ENCODE peak calls at places on chromosomes 7 and 10, in four cellular contexts. H, U, S and X are unnamed samples.

GRCh38 chr10:17910144-17910789 is 41.5 kb upstream of the SLC39A12 start:
- DNase-seq in S (no peak), H (peak; percentile 64), U (no peak), X (no peak)

GRCh38 chr10:121553861-121554264 is 44.4 kb downstream of the FGFR2 start:
- DNase-seq in S (no peak), U (no peak), H (peak; percentile 68), X (no peak)

GRCh38 chr7:8217200-8218068 is 44.5 kb downstream of the ICA1 start:
- DNase-seq in U (peak; percentile 12), S (no peak), H (peak; percentile 79), X (no peak)

GRCh38 chr7:30862987-30863693 is 48.5 kb upstream of the AQP1 start:
- DNase-seq in S (no peak), U (no peak), H (no peak), X (no peak)

GRCh38 chr10:91977501-91977900 is 53.9 kb downstream of the BTAF1 start:
- DNase-seq in U (no peak), H (no peak), S (no peak), X (no peak)

GRCh38 chr7:35801392-35802101 is 690 bp downstream of the SEPTIN7 start:
- DNase-seq in S (peak; percentile 69), U (peak; percentile 63), H (peak; percentile 67), X (peak; percentile 74)

GRCh38 chr7:123070702-123071286 is 75.3 kb upstream of the TAS2R16 start:
- DNase-seq in S (no peak), H (peak; percentile 46), U (no peak), X (no peak)

GRCh38 chr7:98090116-98090515 is 16.5 kb upstream of the LMTK2 start:
- DNase-seq in S (no peak), H (no peak), U (no peak), X (no peak)

GRCh38 chr10:12635127-12635541 is 285.8 kb downstream of the CAMK1D start:
- DNase-seq in U (peak; percentile 34), H (no peak), S (no peak), X (peak; percentile 14)

GRCh38 chr7:101924171-101924570 is 106.7 kb downstream of the CUX1 start:
- DNase-seq in H (no peak), S (no peak), U (no peak), X (no peak)

GRCh38 chr7:40717242-40717641 is 582.4 kb downstream of the SUGCT start:
- DNase-seq in U (no peak), S (no peak), H (peak; percentile 99), X (no peak)

GRCh38 chr10:70803768-70804423 is 11.9 kb upstream of the SGPL1 start:
- DNase-seq in S (no peak), U (no peak), H (no peak), X (no peak)

GRCh38 chr7:351256-351655 is 61.3 kb downstream of the FOXL3 start:
- DNase-seq in S (peak; percentile 64), H (no peak), U (peak; percentile 46), X (peak; percentile 37)

GRCh38 chr7:24574365-24574764 is 1.1 kb downstream of the PALS2 start:
- DNase-seq in S (no peak), H (no peak), U (no peak), X (no peak)

GRCh38 chr10:91758303-91759146 is 39.7 kb upstream of the TNKS2 start:
- DNase-seq in S (no peak), U (no peak), H (peak; percentile 55), X (no peak)

GRCh38 chr10:10660054-10660453 is 357.6 kb upstream of the CELF2 start:
- DNase-seq in H (no peak), U (no peak), S (no peak), X (no peak)

GRCh38 chr7:142961973-142962913 is at the start of gene KEL:
- DNase-seq in U (no peak), S (no peak), H (no peak), X (no peak)

GRCh38 chr7:154853727-154854095 is 149.2 kb downstream of the PAXIP1 start:
- DNase-seq in U (no peak), S (no peak), H (no peak), X (no peak)

GRCh38 chr10:43071881-43072650 is 4.8 kb upstream of the RET start:
- DNase-seq in S (no peak), H (no peak), U (no peak), X (no peak)

GRCh38 chr7:46352335-46352954 is 431.4 kb upstream of the IGFBP3 start:
- DNase-seq in U (no peak), H (peak; percentile 67), S (no peak), X (no peak)

GRCh38 chr7:32033006-32033405 is 37.2 kb downstream of the PDE1C start:
- DNase-seq in S (no peak), U (no peak), H (no peak), X (no peak)

GRCh38 chr10:22308390-22308789 is 7.8 kb upstream of the COMMD3 start:
- DNase-seq in H (no peak), U (no peak), S (no peak), X (no peak)

GRCh38 chr10:1210667-1211066 is 154.5 kb downstream of the WDR37 start:
- DNase-seq in U (no peak), H (no peak), S (no peak), X (no peak)

GRCh38 chr7:55593515-55594318 is 21.4 kb upstream of the VOPP1 start:
- DNase-seq in H (peak; percentile 77), U (peak; percentile 73), S (peak; percentile 51), X (peak; percentile 31)

GRCh38 chr7:142357953-142358520 is 100.2 kb upstream of the PRSS58 start:
- DNase-seq in S (no peak), H (peak; percentile 75), U (no peak), X (no peak)

GRCh38 chr7:29970158-29970557 is 19.4 kb downstream of the SCRN1 start:
- DNase-seq in S (no peak), U (no peak), H (no peak), X (no peak)

GRCh38 chr10:3071405-3072198 is 4.3 kb downstream of the PFKP start:
- DNase-seq in H (peak; percentile 71), U (no peak), S (peak; percentile 15), X (no peak)

GRCh38 chr7:36253699-36254098 is 100.6 kb downstream of the EEPD1 start:
- DNase-seq in U (no peak), H (no peak), S (no peak), X (no peak)

GRCh38 chr7:142885311-142886230 is at the start of gene TRPV6:
- DNase-seq in H (peak; percentile 19), U (no peak), S (no peak), X (no peak)

GRCh38 chr10:63788152-63788821 is 267.1 kb downstream of the REEP3 start:
- DNase-seq in S (no peak), U (no peak), H (no peak), X (no peak)

GRCh38 chr10:10816453-10816852 is 201.2 kb upstream of the CELF2 start:
- DNase-seq in S (no peak), U (no peak), H (no peak), X (no peak)

GRCh38 chr7:138064856-138065357 is 11.4 kb upstream of the AKR1D1 start:
- DNase-seq in S (no peak), U (no peak), H (no peak), X (no peak)

GRCh38 chr7:36667007-36667406 is 57.3 kb downstream of the AOAH start:
- DNase-seq in U (no peak), S (no peak), H (peak; percentile 48), X (no peak)

GRCh38 chr10:124532106-124532641 is 70.6 kb downstream of the LHPP start:
- DNase-seq in S (no peak), H (peak; percentile 16), U (no peak), X (no peak)

GRCh38 chr10:85917601-85918000 is 449.0 kb downstream of the GRID1 start:
- DNase-seq in U (no peak), S (no peak), H (no peak), X (no peak)

GRCh38 chr10:52967806-52968795 is 195.5 kb upstream of the MBL2 start:
- DNase-seq in U (no peak), H (no peak), S (no peak), X (no peak)

GRCh38 chr7:107678110-107678753 is 17.6 kb downstream of the SLC26A4 start:
- DNase-seq in S (no peak), U (no peak), H (no peak), X (no peak)

GRCh38 chr7:129958643-129959479 is 6.1 kb upstream of the UBE2H start:
- DNase-seq in S (no peak), U (no peak), H (peak; percentile 98), X (no peak)

GRCh38 chr10:43648392-43649148 is at the start of gene ZNF32:
- DNase-seq in S (peak; percentile 74), U (peak; percentile 74), H (peak; percentile 55), X (peak; percentile 66)